ENCODE peak calls at places on chromosomes 1 and 21, in five cellular contexts. N, V, T, W and D are unnamed samples. For H3K4me1, the result is how much of the 10 kb centered on the place peaks cover.

GRCh38 chr1:61852693-61853060 is 110.4 kb downstream of the PATJ start:
- DNase-seq in N (no peak), V (no peak), T (no peak), W (no peak), D (no peak)

GRCh38 chr1:22089787-22090186 is 37.3 kb downstream of the CDC42 start:
- DNase-seq in N (no peak), V (no peak), T (no peak), W (no peak), D (no peak)

GRCh38 chr1:63073530-63074306 is 248.6 kb upstream of the FOXD3 start:
- DNase-seq in N (peak), V (no peak), T (no peak), W (no peak), D (no peak)

GRCh38 chr1:200415693-200416593 is 6.1 kb upstream of the ZNF281 start:
- DNase-seq in N (peak), V (peak), T (peak), W (no peak), D (no peak)

GRCh38 chr1:155123801-155124200 is 3.9 kb upstream of the EFNA1 start:
- DNase-seq in N (no peak), V (no peak), T (no peak), W (no peak), D (no peak)

GRCh38 chr1:165843304-165843703 is 15.9 kb downstream of the UCK2 start:
- DNase-seq in N (no peak), V (no peak), T (no peak), W (no peak), D (no peak)

GRCh38 chr1:100799548-100799947 is 80.0 kb downstream of the VCAM1 start:
- DNase-seq in N (no peak), V (no peak), T (no peak), W (no peak), D (no peak)

GRCh38 chr1:26529655-26530539 is at the start of gene RPS6KA1:
- DNase-seq in N (peak), V (peak), T (peak), W (no peak), D (peak)

GRCh38 chr1:23909412-23909811 is 3.8 kb downstream of the CNR2 start:
- DNase-seq in N (no peak), V (no peak), T (no peak), W (no peak), D (no peak)

GRCh38 chr1:214123061-214123784 is 135.4 kb downstream of the PROX1 start:
- DNase-seq in N (peak), V (peak), T (peak), W (peak), D (no peak)

GRCh38 chr1:182568647-182569284 is 20.3 kb downstream of the RNASEL start:
- DNase-seq in N (no peak), V (no peak), T (no peak), W (no peak), D (no peak)

GRCh38 chr21:34630536-34631143 is 15.7 kb upstream of the RCAN1 start:
- DNase-seq in N (peak), V (no peak), T (no peak), W (no peak), D (no peak)

GRCh38 chr1:145720556-145720877 is 1.2 kb downstream of the CD160 start:
- DNase-seq in N (no peak), V (no peak), T (no peak), W (no peak), D (no peak)

GRCh38 chr1:212284332-212284743 is 872 bp upstream of the PPP2R5A start:
- DNase-seq in N (no peak), V (no peak), T (no peak), W (no peak), D (no peak)
- TF ChIP-seq POLR2A in N (no peak), V (no peak), T (no peak), W (no peak), D (no peak)

DNA sequence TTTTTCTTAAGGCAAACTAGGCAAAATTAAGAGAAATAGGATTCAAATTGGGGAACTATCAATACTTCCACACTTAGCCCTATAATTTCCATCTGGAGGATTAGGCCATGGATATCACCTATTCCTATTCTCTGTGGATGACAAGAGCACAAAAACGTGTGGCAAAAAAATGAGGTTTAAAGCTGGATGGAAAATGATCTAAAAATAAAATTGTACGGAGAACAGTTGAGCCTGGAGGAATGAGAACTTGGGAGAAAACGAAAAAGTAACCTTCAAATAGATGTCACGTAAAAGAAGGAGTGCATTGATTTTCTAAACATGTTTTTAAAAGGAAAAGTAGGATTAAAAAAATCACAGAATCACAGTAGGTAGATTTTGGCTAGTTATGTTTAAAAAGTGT is 55.7 kb downstream of the RGS4 start:
- DNase-seq in N (no peak), V (no peak), T (no peak), W (no peak), D (no peak)
- H3K4me3 ChIP-seq in N (no peak), V (no peak), T (no peak), W (no peak), D (no peak)

DNA sequence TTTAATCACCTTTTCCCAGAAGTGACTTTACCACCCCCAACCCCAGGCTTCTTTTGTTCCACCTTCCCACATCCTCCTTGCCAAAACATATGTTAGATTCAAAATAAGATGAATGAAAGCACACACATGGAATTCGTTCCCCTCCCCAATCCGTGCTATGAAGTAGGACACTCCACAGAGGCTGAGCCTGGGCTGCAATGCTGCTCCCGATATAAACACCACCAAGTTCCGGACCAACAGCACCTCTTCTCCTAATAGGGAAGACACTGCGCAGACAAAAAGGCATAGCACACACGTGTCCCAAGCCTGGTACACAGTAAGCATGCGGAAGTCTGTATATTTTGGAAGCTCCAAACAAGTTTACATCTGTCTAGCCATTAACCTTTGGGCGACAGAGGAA is 86.0 kb downstream of the CLSTN1 start:
- DNase-seq in N (no peak), V (no peak), T (no peak), W (no peak), D (no peak)
- H3K4me1 ChIP-seq in N (under half), V (under half), T (under half), W (under half), D (under half)

GRCh38 chr21:42973991-42974831 is at the start of gene PKNOX1:
- DNase-seq in N (peak), V (peak), T (peak), W (peak), D (peak)
- TF ChIP-seq POLR2A in N (peak), V (peak), T (peak), W (no peak), D (peak)

DNA sequence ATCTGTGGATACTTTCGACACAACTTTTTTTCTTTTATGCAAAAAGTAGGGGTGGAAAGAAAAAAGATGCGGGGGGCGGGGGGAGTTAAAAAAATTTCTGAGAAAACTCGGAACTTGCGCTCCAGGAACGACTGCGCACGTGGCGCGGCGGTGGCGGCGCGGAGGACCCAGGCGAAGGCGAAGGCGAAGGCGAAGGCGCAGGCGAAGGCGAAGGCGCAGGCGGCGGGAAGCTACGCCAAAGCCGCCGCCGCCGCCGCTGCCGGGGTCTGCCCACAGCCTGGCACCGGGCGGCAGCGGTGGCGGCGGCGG is 208 bp upstream of the BARHL2 start:
- DNase-seq in N (no peak), V (no peak), T (no peak), W (no peak), D (no peak)
- H3K4me3 ChIP-seq in N (peak), V (no peak), T (no peak), W (no peak), D (peak)

DNA sequence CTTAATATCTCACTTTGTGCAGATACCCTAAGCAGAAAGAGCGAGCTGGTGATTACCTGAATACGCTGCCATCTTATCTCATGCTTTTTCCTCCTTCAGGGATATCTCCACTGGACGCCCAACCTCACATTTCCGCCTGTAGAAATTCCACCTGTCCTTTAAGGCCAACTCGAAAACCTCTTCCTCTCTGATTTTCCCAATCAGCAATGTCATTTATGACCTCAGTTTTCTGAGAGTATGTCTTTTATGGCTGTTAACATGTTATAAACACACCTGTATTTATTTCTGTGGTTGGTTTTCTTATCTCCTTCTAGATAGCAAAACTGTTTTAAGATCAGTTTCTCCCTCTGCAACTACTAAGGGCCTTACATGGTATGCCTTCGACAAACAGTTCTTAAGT is 41.1 kb downstream of the CD34 start:
- DNase-seq in N (no peak), V (no peak), T (no peak), W (no peak), D (no peak)
- H3K4me1 ChIP-seq in N (under half), V (half or more), T (under half), W (under half), D (under half)

DNA sequence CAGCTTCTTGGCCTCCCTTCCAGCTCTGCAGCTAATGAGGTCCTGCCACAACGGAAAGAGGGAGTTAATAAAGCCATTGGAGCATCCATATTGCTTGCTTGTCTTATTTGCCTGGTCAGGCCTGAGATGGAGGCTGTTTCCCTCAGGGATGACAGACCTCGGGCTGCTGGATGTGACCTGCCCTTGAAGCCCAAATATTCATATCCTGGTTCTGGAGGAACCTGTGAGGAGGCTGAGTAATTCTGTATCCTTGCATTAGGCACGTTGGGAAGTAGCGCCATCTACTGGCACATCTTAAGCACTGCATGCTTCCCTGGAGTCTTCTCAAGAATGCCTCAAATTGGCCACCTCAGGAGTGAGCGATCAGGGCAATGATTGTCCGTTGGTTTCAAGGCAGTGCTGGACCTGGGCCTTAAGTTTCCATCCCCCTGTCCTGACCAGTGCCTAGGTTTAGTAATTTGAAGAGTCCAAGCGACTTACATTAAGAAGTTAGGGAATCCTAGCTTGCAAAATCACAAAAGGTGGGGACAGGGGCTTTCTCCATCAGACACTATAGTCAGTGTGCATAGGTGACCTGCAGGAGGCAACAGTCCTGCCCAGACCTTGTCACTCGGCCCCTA is 13.8 kb upstream of the NASP start:
- DNase-seq in N (peak), V (peak), T (peak), W (no peak), D (peak)
- TF ChIP-seq POLR2A in N (no peak), V (no peak), T (no peak), W (peak), D (no peak)